ENCODE peak calls at places on chromosomes 2 and 18, in eight cellular contexts. H is cardiac muscle cell, E is PC-9, R is endodermal cell, Y is transverse colon, D is Peyer's patch, A is left lung, Z is stomach. L is an unnamed sample.

GRCh38 chr2:4903676-4904348 is 788.4 kb upstream of the SOX11 start:
- DNase-seq in H (no peak), Z (no peak), Y (no peak), E (no peak), D (no peak), A (no peak), R (no peak), L (no peak)

GRCh38 chr2:214127178-214127970 is 283.5 kb upstream of the VWC2L start:
- DNase-seq in R (no peak), H (peak), Y (no peak), Z (no peak), D (no peak), E (peak), A (no peak), L (no peak)

GRCh38 chr2:25286025-25286400 is 55.7 kb downstream of the DNMT3A start:
- DNase-seq in Y (peak), Z (no peak), A (no peak), H (no peak), D (no peak), R (peak), E (no peak), L (peak)

GRCh38 chr18:44801796-44802195 is 121.1 kb downstream of the SETBP1 start:
- DNase-seq in H (no peak), E (no peak), D (no peak), Y (no peak), A (no peak), R (no peak), Z (no peak), L (no peak)

GRCh38 chr18:63775166-63775730 is at the start of gene SERPINB7:
- DNase-seq in D (no peak), E (peak), H (no peak), R (no peak), A (no peak), Y (no peak), Z (no peak), L (no peak)

GRCh38 chr2:149679286-149679685 is 91.7 kb upstream of the MMADHC start:
- DNase-seq in Z (no peak), Y (no peak), A (no peak), D (no peak), R (no peak), H (peak), E (no peak), L (no peak)

GRCh38 chr2:109410021-109410815 is 203.5 kb downstream of the SEPTIN10 start:
- DNase-seq in Z (no peak), D (no peak), A (no peak), H (no peak), R (no peak), Y (no peak), E (no peak), L (no peak)

GRCh38 chr18:37489011-37489410 is 76.6 kb downstream of the CELF4 start:
- DNase-seq in Z (no peak), R (no peak), A (no peak), Y (no peak), D (no peak), H (no peak), E (no peak), L (no peak)

GRCh38 chr2:156619021-156619539 is 182.9 kb downstream of the GPD2 start:
- DNase-seq in A (no peak), R (no peak), D (no peak), Y (no peak), E (no peak), H (no peak), Z (no peak), L (no peak)

GRCh38 chr2:57696016-57696415 is 350.6 kb upstream of the VRK2 start:
- DNase-seq in Z (no peak), D (no peak), R (peak), E (peak), H (no peak), A (no peak), Y (no peak), L (no peak)

GRCh38 chr2:236088368-236089057 is 79.7 kb downstream of the GBX2 start:
- DNase-seq in D (no peak), Z (no peak), Y (no peak), E (no peak), H (no peak), A (no peak), R (no peak), L (no peak)

GRCh38 chr18:46013484-46014189 is 46.5 kb upstream of the EPG5 start:
- DNase-seq in Z (no peak), R (no peak), D (no peak), A (no peak), Y (no peak), H (no peak), E (no peak), L (no peak)

GRCh38 chr2:110790907-110791306 is 58.5 kb downstream of the ACOXL start:
- DNase-seq in E (no peak), D (no peak), Y (no peak), A (no peak), R (peak), H (no peak), Z (no peak), L (peak)

GRCh38 chr2:114525955-114526354 is 83.5 kb downstream of the DPP10 start:
- DNase-seq in R (no peak), A (no peak), D (no peak), E (no peak), Z (no peak), H (no peak), Y (no peak), L (no peak)

GRCh38 chr18:49230331-49230730 is 230.1 kb downstream of the DYM start:
- DNase-seq in R (no peak), D (no peak), Z (no peak), A (no peak), H (peak), E (no peak), Y (no peak), L (no peak)

GRCh38 chr2:118431188-118431562 is 342.9 kb downstream of the INSIG2 start:
- DNase-seq in Y (no peak), R (no peak), H (peak), A (no peak), D (no peak), E (no peak), Z (no peak), L (no peak)

GRCh38 chr2:100978582-100979051 is 23.5 kb upstream of the RPL31 start:
- DNase-seq in D (no peak), A (no peak), E (no peak), Y (peak), Z (no peak), H (peak), R (no peak), L (no peak)

GRCh38 chr2:68832161-68832869 is 38.9 kb downstream of the BMP10 start:
- DNase-seq in D (no peak), A (peak), Z (no peak), E (peak), Y (peak), R (no peak), H (peak), L (peak)

GRCh38 chr2:240960963-240961876 is 37.2 kb upstream of the SNED1 start:
- DNase-seq in Y (no peak), E (no peak), D (peak), R (peak), H (peak), Z (peak), A (peak), L (peak)

GRCh38 chr18:75533954-75534353 is 106.5 kb upstream of the SMIM21 start:
- DNase-seq in Z (no peak), R (no peak), A (no peak), Y (no peak), E (no peak), D (no peak), H (peak), L (no peak)

GRCh38 chr2:156800781-156801366 is 364.7 kb downstream of the GPD2 start:
- DNase-seq in Z (no peak), Y (no peak), R (no peak), A (no peak), H (no peak), E (no peak), D (no peak), L (no peak)

GRCh38 chr2:133287709-133288108 is 280.6 kb downstream of the NCKAP5 start:
- DNase-seq in Y (no peak), Z (no peak), E (no peak), D (no peak), R (no peak), A (no peak), H (no peak), L (no peak)

GRCh38 chr2:15092691-15093090 is 460.2 kb downstream of the LRATD1 start:
- DNase-seq in Z (no peak), R (no peak), Y (no peak), D (no peak), E (no peak), A (no peak), H (no peak), L (no peak)

GRCh38 chr2:203694186-203694585 is 12.3 kb upstream of the CD28 start:
- DNase-seq in H (no peak), Z (no peak), D (no peak), A (no peak), R (no peak), Y (no peak), E (no peak), L (no peak)

GRCh38 chr2:172084734-172085459 is 410 bp upstream of the DLX1 start:
- DNase-seq in R (peak), Y (peak), H (peak), Z (peak), E (peak), D (peak), A (peak), L (peak)

GRCh38 chr2:58514252-58514651 is 273.1 kb upstream of the FANCL start:
- DNase-seq in E (no peak), Z (no peak), R (no peak), D (no peak), H (no peak), Y (no peak), A (no peak), L (no peak)

GRCh38 chr2:178523596-178524134 is 43.4 kb downstream of the PLEKHA3 start:
- DNase-seq in D (no peak), R (peak), E (peak), Y (no peak), A (no peak), H (no peak), Z (no peak), L (peak)

GRCh38 chr2:218286570-218287459 is 5.5 kb downstream of the TMBIM1 start:
- DNase-seq in H (peak), D (peak), E (peak), A (peak), Y (peak), Z (peak), R (peak), L (peak)

GRCh38 chr2:200225943-200226342 is 80.5 kb upstream of the SPATS2L start:
- DNase-seq in E (no peak), A (no peak), Z (no peak), H (peak), Y (no peak), D (no peak), R (no peak), L (no peak)

GRCh38 chr2:207939342-207940108 is 85.8 kb downstream of the PLEKHM3 start:
- DNase-seq in A (no peak), E (no peak), Z (no peak), Y (peak), D (peak), R (no peak), H (no peak), L (no peak)

GRCh38 chr2:148819019-148819418 is 56.0 kb upstream of the KIF5C start:
- DNase-seq in R (no peak), Y (no peak), A (no peak), H (no peak), D (no peak), E (no peak), Z (no peak), L (no peak)

GRCh38 chr18:58276640-58277456 is 232.8 kb downstream of the NEDD4L start:
- DNase-seq in D (no peak), E (no peak), H (no peak), Z (peak), Y (no peak), R (no peak), A (no peak), L (no peak)

GRCh38 chr2:48600204-48600813 is 17.3 kb upstream of the GTF2A1L start:
- DNase-seq in R (no peak), Y (no peak), Z (no peak), A (no peak), H (peak), E (peak), D (no peak), L (peak)

GRCh38 chr18:74935411-74935810 is 273.5 kb downstream of the PTGR3 start:
- DNase-seq in Z (no peak), A (no peak), D (no peak), Y (no peak), R (no peak), H (no peak), E (no peak), L (no peak)

GRCh38 chr2:121502781-121503180 is 27.9 kb upstream of the RNU4ATAC start:
- DNase-seq in A (no peak), Z (no peak), H (no peak), Y (no peak), R (no peak), D (no peak), E (no peak), L (no peak)

GRCh38 chr2:181444654-181445053 is 12.5 kb upstream of the ITGA4 start:
- DNase-seq in Y (no peak), E (no peak), Z (no peak), A (no peak), H (no peak), R (no peak), D (no peak), L (no peak)

GRCh38 chr2:170122883-170123547 is 54.9 kb upstream of the MYO3B start:
- DNase-seq in H (no peak), A (no peak), R (no peak), E (peak), Y (no peak), Z (no peak), D (no peak), L (no peak)

GRCh38 chr2:170121689-170122088 is 56.3 kb upstream of the MYO3B start:
- DNase-seq in Z (no peak), R (no peak), H (no peak), E (peak), A (no peak), D (no peak), Y (no peak), L (no peak)

GRCh38 chr2:170118641-170119040 is 59.3 kb upstream of the MYO3B start:
- DNase-seq in R (no peak), E (no peak), A (no peak), D (no peak), Z (no peak), Y (no peak), H (no peak), L (no peak)

GRCh38 chr2:170123593-170123992 is 54.4 kb upstream of the MYO3B start:
- DNase-seq in D (no peak), Y (no peak), H (peak), R (peak), A (no peak), E (peak), Z (no peak), L (no peak)
- TF ChIP-seq CTCF in D (no peak), Y (no peak), H (peak), R (peak), A (no peak), E (peak), Z (no peak), L (no peak)

GRCh38 chr2:11393711-11394236 is 49.3 kb upstream of the ROCK2 start:
- DNase-seq in A (no peak), E (no peak), Z (no peak), D (no peak), H (peak), Y (no peak), R (peak), L (no peak)
- H3K4me3 ChIP-seq in A (no peak), E (no peak), Z (no peak), D (no peak), H (no peak), Y (no peak), R (no peak), L (no peak)

DNA sequence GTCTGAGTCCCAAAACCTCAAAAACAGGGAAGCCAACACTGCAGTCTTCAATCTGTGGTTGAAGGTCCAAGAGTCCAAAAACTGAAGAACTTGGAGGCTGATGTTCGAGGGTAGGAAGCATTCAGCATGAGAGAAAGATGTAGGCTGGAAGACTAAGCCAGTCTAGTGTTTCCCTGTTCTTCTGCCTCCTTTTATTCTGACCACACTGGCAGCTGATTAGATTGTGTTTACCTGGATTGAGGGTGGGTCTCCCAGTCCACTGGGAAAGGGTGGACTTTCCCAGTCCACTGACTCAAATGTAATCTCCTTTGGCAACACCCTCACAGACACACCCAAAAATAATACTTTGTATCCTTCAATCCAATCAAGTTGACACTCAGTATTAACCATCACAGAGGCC is 27.5 kb upstream of the IL1B start:
- DNase-seq in H (no peak), A (no peak), Z (no peak), E (no peak), R (no peak), D (no peak), Y (no peak), L (no peak)
- TF ChIP-seq CTCF in H (no peak), A (no peak), Z (no peak), E (no peak), R (no peak), D (no peak), Y (no peak), L (no peak)

GRCh38 chr2:24075915-24076848 is at the start of gene SF3B6:
- DNase-seq in E (peak), Z (peak), Y (peak), R (peak), H (peak), D (peak), A (peak), L (peak)

GRCh38 chr2:24077879-24078278 is 1.8 kb upstream of the SF3B6 start:
- DNase-seq in D (no peak), R (no peak), A (no peak), Z (no peak), Y (no peak), E (no peak), H (no peak), L (no peak)

GRCh38 chr2:24077535-24077877 is 1.4 kb upstream of the SF3B6 start:
- DNase-seq in D (no peak), Z (no peak), Y (no peak), E (no peak), A (no peak), H (no peak), R (no peak), L (no peak)

GRCh38 chr2:24076849-24077534 is 866 bp upstream of the SF3B6 start:
- DNase-seq in Z (no peak), R (no peak), A (no peak), Y (no peak), E (peak), D (no peak), H (peak), L (peak)

GRCh38 chr2:24075259-24075658 is 867 bp downstream of the SF3B6 start:
- DNase-seq in R (no peak), A (no peak), Z (no peak), Y (no peak), E (no peak), H (no peak), D (no peak), L (no peak)
- H3K4me3 ChIP-seq in R (peak), A (peak), Z (peak), Y (peak), E (peak), H (peak), D (peak), L (peak)

GRCh38 chr2:21413082-21413481 is 289.3 kb downstream of the TDRD15 start:
- DNase-seq in H (no peak), Y (no peak), R (no peak), D (no peak), Z (no peak), E (no peak), A (no peak), L (no peak)

GRCh38 chr2:21418456-21418855 is 294.7 kb downstream of the TDRD15 start:
- DNase-seq in R (no peak), Z (no peak), H (no peak), D (no peak), A (no peak), Y (no peak), E (no peak), L (no peak)

GRCh38 chr2:21411796-21412195 is 288.0 kb downstream of the TDRD15 start:
- DNase-seq in Y (no peak), E (no peak), R (no peak), D (no peak), H (no peak), Z (no peak), A (no peak), L (no peak)

GRCh38 chr2:21415234-21415633 is 291.5 kb downstream of the TDRD15 start:
- DNase-seq in Y (no peak), A (no peak), D (no peak), R (peak), Z (no peak), E (no peak), H (no peak), L (no peak)
- TF ChIP-seq CTCF in Y (no peak), A (no peak), D (no peak), R (peak), Z (no peak), E (no peak), H (no peak), L (no peak)

DNA sequence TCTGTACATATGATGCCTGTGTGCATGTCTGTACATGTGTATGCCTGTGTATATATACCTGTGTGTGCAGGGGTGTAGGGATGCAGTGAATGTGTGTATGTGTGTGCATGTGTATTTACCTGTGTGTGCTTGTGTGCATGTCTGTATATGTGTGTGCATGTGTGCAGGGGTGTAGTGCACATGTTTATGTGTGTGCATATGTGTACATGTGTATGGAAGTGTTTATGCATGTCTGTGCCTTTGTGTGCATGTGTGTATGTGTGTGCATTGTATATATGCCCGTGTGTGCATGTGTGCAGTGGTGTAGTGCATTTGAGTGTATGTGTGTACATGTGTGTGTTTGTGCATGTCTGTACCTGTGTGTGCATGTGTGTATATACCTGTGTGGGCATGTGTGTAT is 51.0 kb upstream of the TMEM18 start:
- DNase-seq in Y (no peak), H (no peak), D (no peak), A (no peak), R (no peak), E (no peak), Z (no peak), L (no peak)
- H3K4me3 ChIP-seq in Y (no peak), H (no peak), D (no peak), A (no peak), R (no peak), E (no peak), Z (no peak), L (no peak)

GRCh38 chr2:169945515-169945914 is 118.3 kb downstream of the UBR3 start:
- DNase-seq in D (no peak), A (no peak), Y (no peak), E (no peak), H (no peak), Z (no peak), R (no peak), L (no peak)
- TF ChIP-seq CTCF in D (no peak), A (no peak), Y (no peak), E (no peak), H (no peak), Z (no peak), R (no peak), L (no peak)